ENCODE peak calls at places on chromosomes 5 and 9, in seven cellular contexts. B is CD8-positive, alpha-beta memory T cell; J is lower lobe of right lung; X is fibroblast of lung; O is ovary; P is psoas muscle; E is GM23248. W is an unnamed sample.
A peak's percentile ranks its signal among the peaks of the same experiment; 100 is the strongest.

GRCh38 chr9:138063785-138064184 is 186.2 kb downstream of the CACNA1B start:
- DNase-seq in B (no peak), J (no peak), X (no peak), O (no peak), P (no peak), E (no peak), W (no peak)

GRCh38 chr5:66361070-66361469 is 217.0 kb downstream of the SREK1 start:
- DNase-seq in B (no peak), J (no peak), X (no peak), O (no peak), P (no peak), E (no peak), W (no peak)

GRCh38 chr9:96551403-96551802 is 68.2 kb downstream of the CDC14B start:
- DNase-seq in B (no peak), J (no peak), X (no peak), O (no peak), P (no peak), E (no peak), W (no peak)

GRCh38 chr5:57277085-57277484 is 103.2 kb downstream of the GPBP1 start:
- DNase-seq in B (no peak), J (no peak), X (peak; percentile 15), O (no peak), P (no peak), E (peak; percentile 49), W (no peak)

GRCh38 chr5:79876510-79876909 is 114.6 kb downstream of the MTX3 start:
- DNase-seq in B (no peak), J (no peak), X (peak; percentile 65), O (no peak), P (no peak), E (peak; percentile 15), W (no peak)

GRCh38 chr5:147748590-147748989 is 33.9 kb downstream of the JAKMIP2 start:
- DNase-seq in B (no peak), J (no peak), X (no peak), O (no peak), P (no peak), E (no peak), W (no peak)

GRCh38 chr9:129309906-129310305 is 131.8 kb upstream of the IER5L start:
- DNase-seq in B (no peak), J (peak; percentile 20), X (peak; percentile 36), O (no peak), P (peak; percentile 15), E (no peak), W (no peak)

GRCh38 chr5:169695919-169696490 is 58.9 kb downstream of the DOCK2 start:
- DNase-seq in B (no peak), J (no peak), X (peak; percentile 99), O (no peak), P (no peak), E (peak; percentile 99), W (no peak)

GRCh38 chr9:37976714-37977477 is 73.0 kb upstream of the SLC25A51 start:
- DNase-seq in B (no peak), J (no peak), X (peak; percentile 97), O (no peak), P (no peak), E (peak; percentile 94), W (no peak)

GRCh38 chr5:56350030-56350594 is 117.0 kb upstream of the ANKRD55 start:
- DNase-seq in B (no peak), J (no peak), X (no peak), O (no peak), P (no peak), E (peak; percentile 13), W (no peak)

GRCh38 chr9:36357639-36358038 is 42.4 kb downstream of the RNF38 start:
- DNase-seq in B (no peak), J (no peak), X (no peak), O (no peak), P (no peak), E (no peak), W (no peak)

GRCh38 chr5:110025160-110025559 is 335.4 kb downstream of the MAN2A1 start:
- DNase-seq in B (no peak), J (no peak), X (no peak), O (no peak), P (no peak), E (no peak), W (no peak)

GRCh38 chr5:142248853-142249462 is 75.9 kb downstream of the SPRY4 start:
- DNase-seq in B (no peak), J (peak; percentile 68), X (peak; percentile 27), O (no peak), P (peak; percentile 68), E (peak; percentile 70), W (no peak)

GRCh38 chr5:19987594-19988345 is at the start of gene CDH18:
- DNase-seq in B (no peak), J (peak; percentile 45), X (peak; percentile 69), O (peak; percentile 26), P (peak; percentile 52), E (peak; percentile 51), W (no peak)

GRCh38 chr9:117156771-117157535 is 257.9 kb downstream of the ASTN2 start:
- DNase-seq in B (no peak), J (no peak), X (no peak), O (no peak), P (no peak), E (no peak), W (no peak)

GRCh38 chr5:93572101-93572772 is 8.8 kb downstream of the NR2F1-AS1 start:
- DNase-seq in B (no peak), J (no peak), X (no peak), O (no peak), P (no peak), E (peak; percentile 55), W (no peak)

GRCh38 chr9:12740845-12741244 is 34.0 kb upstream of the LURAP1L start:
- DNase-seq in B (no peak), J (no peak), X (peak; percentile 63), O (no peak), P (no peak), E (peak; percentile 72), W (no peak)

GRCh38 chr9:12735669-12736068 is 39.2 kb upstream of the LURAP1L start:
- DNase-seq in B (no peak), J (no peak), X (no peak), O (no peak), P (no peak), E (no peak), W (no peak)

GRCh38 chr9:12737871-12738270 is 36.9 kb upstream of the LURAP1L start:
- DNase-seq in B (no peak), J (no peak), X (no peak), O (no peak), P (no peak), E (no peak), W (no peak)

GRCh38 chr9:12739014-12739413 is 35.8 kb upstream of the LURAP1L start:
- DNase-seq in B (no peak), J (no peak), X (peak; percentile 63), O (no peak), P (no peak), E (peak; percentile 63), W (no peak)

DNA sequence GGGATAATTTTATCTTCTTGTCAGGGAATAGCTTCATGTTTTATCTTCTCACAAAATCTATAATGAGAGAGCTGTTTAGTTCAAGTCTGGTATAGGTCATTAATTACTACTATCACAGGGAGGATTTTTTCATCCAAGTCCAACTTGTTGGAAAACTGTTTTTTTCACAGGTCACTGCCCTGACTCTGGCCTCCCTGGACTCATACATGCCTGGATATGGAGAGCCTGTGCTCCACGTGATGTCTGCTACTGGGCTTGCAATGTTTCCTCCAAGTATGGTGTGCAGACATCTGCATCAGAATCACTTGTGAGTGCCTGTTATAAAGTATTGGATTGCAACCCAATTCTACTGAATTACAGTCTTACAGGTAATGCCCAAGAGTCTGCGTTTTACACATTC is 36.5 kb upstream of the LURAP1L start:
- DNase-seq in B (no peak), J (no peak), X (no peak), O (no peak), P (no peak), E (no peak), W (no peak)
- H3K9me3 ChIP-seq in B (no peaks in the 10 kb centered on the region), J (no peaks in the 10 kb centered on the region), X (no peaks in the 10 kb centered on the region), O (no peaks in the 10 kb centered on the region), P (no peaks in the 10 kb centered on the region), E (no peaks in the 10 kb centered on the region), W (no peaks in the 10 kb centered on the region)

DNA sequence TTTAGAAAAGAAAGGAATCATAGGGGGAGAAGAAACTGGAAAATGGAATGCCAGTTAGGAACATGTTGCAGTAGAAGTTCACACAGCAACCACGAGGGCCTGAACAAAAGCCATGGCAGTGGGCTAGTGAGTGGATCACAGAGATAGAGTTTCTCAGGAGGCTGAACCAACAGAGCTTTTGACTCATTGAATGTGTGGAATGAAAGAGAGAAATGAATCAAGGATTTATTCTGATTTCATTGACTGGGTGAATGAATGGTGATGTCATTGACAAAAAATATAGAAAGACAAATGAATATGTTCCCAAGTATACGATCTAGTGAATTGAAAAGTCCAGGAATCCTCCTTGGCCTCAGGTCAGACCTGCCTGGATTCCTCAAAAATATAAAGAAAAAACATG is 99.1 kb downstream of the ZNF462 start:
- DNase-seq in B (no peak), J (no peak), X (peak; percentile 62), O (no peak), P (no peak), E (peak; percentile 24), W (no peak)
- H3K9me3 ChIP-seq in B (no peaks in the 10 kb centered on the region), J (no peaks in the 10 kb centered on the region), X (no peaks in the 10 kb centered on the region), O (no peaks in the 10 kb centered on the region), P (no peaks in the 10 kb centered on the region), E (no peaks in the 10 kb centered on the region), W (no peaks in the 10 kb centered on the region)

GRCh38 chr9:26078706-26079105 is 400.5 kb upstream of the TUSC1 start:
- DNase-seq in B (no peak), J (no peak), X (no peak), O (no peak), P (no peak), E (no peak), W (no peak)
- H3K9me3 ChIP-seq in B (no peaks in the 10 kb centered on the region), J (peaks cover 9% of the 10 kb centered on the region), X (no peaks in the 10 kb centered on the region), O (no peaks in the 10 kb centered on the region), P (no peaks in the 10 kb centered on the region), E (no peaks in the 10 kb centered on the region), W (no peaks in the 10 kb centered on the region)

GRCh38 chr5:126280820-126281219 is 142.4 kb upstream of the GRAMD2B start:
- DNase-seq in B (no peak), J (no peak), X (no peak), O (no peak), P (no peak), E (no peak), W (no peak)
- H3K9me3 ChIP-seq in B (no peaks in the 10 kb centered on the region), J (no peaks in the 10 kb centered on the region), X (no peaks in the 10 kb centered on the region), O (no peaks in the 10 kb centered on the region), P (no peaks in the 10 kb centered on the region), E (no peaks in the 10 kb centered on the region), W (no peaks in the 10 kb centered on the region)

DNA sequence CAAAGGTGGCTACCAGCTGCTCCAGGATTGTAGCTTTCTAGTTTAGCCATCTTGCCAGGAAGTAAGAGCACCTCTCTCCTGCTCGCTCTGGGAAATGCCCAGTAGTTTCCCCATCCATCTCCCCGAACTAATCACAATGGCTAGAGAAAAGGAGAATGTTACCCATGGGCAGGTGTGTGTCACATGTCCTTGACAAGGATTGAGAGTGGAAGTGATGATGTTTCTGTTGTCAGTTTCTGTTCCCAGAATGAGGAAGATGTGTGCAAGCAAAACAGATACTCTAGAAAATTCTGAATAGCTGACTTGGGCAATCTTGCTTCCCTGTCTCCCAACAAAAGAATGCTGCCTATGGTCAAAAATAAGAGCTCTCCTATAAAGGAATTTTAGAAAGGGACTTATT is 429.5 kb downstream of the EBF1 start:
- DNase-seq in B (no peak), J (no peak), X (no peak), O (no peak), P (no peak), E (no peak), W (no peak)
- H3K9me3 ChIP-seq in B (no peaks in the 10 kb centered on the region), J (peaks cover 6% of the 10 kb centered on the region), X (no peaks in the 10 kb centered on the region), O (no peaks in the 10 kb centered on the region), P (no peaks in the 10 kb centered on the region), E (no peaks in the 10 kb centered on the region), W (no peaks in the 10 kb centered on the region)

W was measured in T-helper 17 cell.